ENCODE peak calls at places on chromosomes 5 and 9, in nine cellular contexts. W is head of caudate nucleus; Y is iris pigment epithelial cell; H is frontal cortex; Q is AG09319; E is activated naive CD4-positive, alpha-beta T cell; J is naive thymus-derived CD8-positive, alpha-beta T cell; X is GM12864; C is K562. K is an unnamed sample.

GRCh38 chr9:4235951-4236804 is 63.7 kb downstream of the GLIS3 start:
- DNase-seq in W (no peak), Y (peak; percentile 78), H (no peak), Q (no peak), E (no peak), J (no peak), X (no peak), C (no peak), K (no peak)

GRCh38 chr9:96293481-96293880 is 8.5 kb downstream of the HSD17B3 start:
- DNase-seq in W (peak; percentile 53), Y (peak; percentile 65), H (no peak), Q (no peak), E (no peak), J (no peak), X (no peak), C (no peak), K (no peak)

GRCh38 chr5:61004448-61004847 is 59.4 kb downstream of the NDUFAF2 start:
- DNase-seq in W (no peak), Y (no peak), H (no peak), Q (peak; percentile 7), E (no peak), J (no peak), X (no peak), C (no peak), K (no peak)

GRCh38 chr9:32825203-32825602 is 41.9 kb downstream of the TMEM215 start:
- DNase-seq in W (no peak), Y (no peak), H (no peak), Q (no peak), E (no peak), J (no peak), X (no peak), C (no peak), K (no peak)

GRCh38 chr9:16705121-16705604 is 165.3 kb downstream of the BNC2 start:
- DNase-seq in W (peak; percentile 80), Y (peak; percentile 89), H (no peak), Q (peak; percentile 69), E (no peak), J (no peak), X (no peak), C (peak; percentile 5), K (peak; percentile 52)

GRCh38 chr9:137666950-137667670 is 48.3 kb downstream of the EHMT1 start:
- DNase-seq in W (peak; percentile 74), Y (no peak), H (no peak), Q (no peak), E (no peak), J (no peak), X (no peak), C (no peak), K (no peak)

GRCh38 chr9:12874395-12874794 is 99.6 kb downstream of the LURAP1L start:
- DNase-seq in W (no peak), Y (no peak), H (no peak), Q (no peak), E (no peak), J (no peak), X (no peak), C (no peak), K (no peak)

GRCh38 chr9:90985631-90986030 is 184.0 kb downstream of the SYK start:
- DNase-seq in W (no peak), Y (no peak), H (no peak), Q (no peak), E (no peak), J (no peak), X (no peak), C (no peak), K (no peak)

GRCh38 chr9:70408393-70409040 is 5.9 kb downstream of the KLF9 start:
- DNase-seq in W (peak; percentile 29), Y (no peak), H (no peak), Q (no peak), E (no peak), J (no peak), X (no peak), C (no peak), K (no peak)

GRCh38 chr9:29285818-29286217 is 1712.5 kb upstream of the C9orf72 start:
- DNase-seq in W (no peak), Y (no peak), H (no peak), Q (no peak), E (no peak), J (no peak), X (no peak), C (no peak), K (no peak)